ENCODE peak calls at places on chromosomes 4 and X, in four cellular contexts. H, L, F and E are unnamed samples.

GRCh38 chr4:80215449-80216052 is 18.2 kb downstream of the PRDM8 start:
- DNase-seq in L (peak), H (no peak), F (no peak), E (no peak)

GRCh38 chr4:121155893-121156292 is 8.2 kb downstream of the TNIP3 start:
- DNase-seq in H (no peak), L (no peak), F (no peak), E (peak)

GRCh38 chrX:27444093-27444908 is 18.8 kb downstream of the PPP4R3C start:
- DNase-seq in H (no peak), L (no peak), F (no peak), E (no peak)

GRCh38 chr4:39697740-39698423 is at the start of gene UBE2K:
- DNase-seq in H (peak), L (peak), F (peak), E (no peak)

GRCh38 chr4:24657768-24658617 is 73.6 kb upstream of the DHX15 start:
- DNase-seq in L (peak), H (peak), F (no peak), E (no peak)

GRCh38 chr4:166957451-166957850 is 276.8 kb downstream of the SPOCK3 start:
- DNase-seq in H (no peak), F (no peak), L (no peak), E (no peak)

GRCh38 chrX:48613502-48614160 is 16.3 kb downstream of the WDR13 start:
- DNase-seq in L (no peak), H (no peak), F (no peak), E (no peak)

GRCh38 chr4:74674750-74675149 is 119.6 kb downstream of the BTC start:
- DNase-seq in L (no peak), H (no peak), F (no peak), E (no peak)